ENCODE peak calls at places on chromosomes 6 and 20, in four cellular contexts. I is HCT116, R is IMR-90, Y is OCI-LY7. O is an unnamed sample.
A peak's percentile ranks its signal among the peaks of the same experiment; 100 is the strongest.

GRCh38 chr6:16229710-16230109 is 8.7 kb upstream of the GMPR start:
- DNase-seq in I (no peak), R (no peak), Y (no peak), O (no peak)

GRCh38 chr6:24188571-24188970 is 62.6 kb downstream of the NRSN1 start:
- DNase-seq in R (no peak), Y (no peak), I (no peak), O (no peak)

GRCh38 chr6:27468334-27468733 is 4.6 kb downstream of the ZNF184 start:
- DNase-seq in R (peak; percentile 77), Y (no peak), I (no peak), O (no peak)

GRCh38 chr6:117237561-117237960 is 27.8 kb upstream of the VGLL2 start:
- DNase-seq in Y (no peak), R (no peak), I (no peak), O (no peak)

GRCh38 chr6:7086488-7086887 is 21.3 kb upstream of the RREB1 start:
- DNase-seq in Y (no peak), R (peak; percentile 28), I (no peak), O (peak; percentile 68)

GRCh38 chr6:13743736-13744127 is 32.1 kb upstream of the RANBP9 start:
- DNase-seq in R (no peak), I (no peak), Y (no peak), O (no peak)

GRCh38 chr20:62896526-62896925 is 29.8 kb downstream of the DIDO1 start:
- DNase-seq in I (no peak), R (no peak), Y (no peak), O (no peak)

GRCh38 chr20:10313701-10314100 is 95.1 kb downstream of the SNAP25 start:
- DNase-seq in R (peak; percentile 20), I (no peak), Y (no peak), O (no peak)

GRCh38 chr6:116298968-116299367 is 19.2 kb upstream of the TSPYL1 start:
- DNase-seq in Y (no peak), R (no peak), I (no peak), O (no peak)

GRCh38 chr6:35922139-35922554 is 1.2 kb upstream of the SRPK1 start:
- DNase-seq in R (no peak), Y (peak; percentile 8), I (no peak), O (no peak)

GRCh38 chr6:54243699-54244098 is 64.5 kb upstream of the TINAG start:
- DNase-seq in I (no peak), R (no peak), Y (no peak), O (no peak)

GRCh38 chr6:113630738-113631535 is 226.2 kb upstream of the MARCKS start:
- DNase-seq in Y (peak; percentile 91), R (peak; percentile 86), I (no peak), O (peak; percentile 90)

GRCh38 chr6:19759117-19759880 is 77.9 kb upstream of the ID4 start:
- DNase-seq in R (peak; percentile 88), I (no peak), Y (no peak), O (no peak)

GRCh38 chr6:30554404-30554803 is 1.9 kb downstream of the GNL1 start:
- DNase-seq in Y (no peak), R (no peak), I (no peak), O (no peak)

GRCh38 chr6:160428069-160428430 is 79.9 kb downstream of the SLC22A3 start:
- DNase-seq in R (no peak), I (no peak), Y (no peak), O (no peak)

GRCh38 chr20:46229478-46229877 is 78.8 kb downstream of the CDH22 start:
- DNase-seq in R (no peak), Y (no peak), I (no peak), O (no peak)

GRCh38 chr6:31308050-31308844 is 36.4 kb upstream of the HLA-C start:
- DNase-seq in Y (peak; percentile 25), I (no peak), R (no peak), O (peak; percentile 67)

GRCh38 chr6:152401978-152402377 is 235.2 kb downstream of the SYNE1 start:
- DNase-seq in Y (no peak), R (peak; percentile 13), I (peak; percentile 29), O (no peak)

GRCh38 chr20:38250607-38251006 is 9.9 kb downstream of the KIAA1755 start:
- DNase-seq in Y (no peak), I (no peak), R (no peak), O (no peak)

GRCh38 chr6:42618686-42619085 is 54.9 kb downstream of the UBR2 start:
- DNase-seq in Y (no peak), R (peak; percentile 83), I (no peak), O (no peak)

GRCh38 chr6:161349886-161350285 is 76.0 kb upstream of the AGPAT4 start:
- DNase-seq in I (no peak), Y (no peak), R (no peak), O (no peak)

GRCh38 chr20:38243617-38244016 is 16.9 kb downstream of the KIAA1755 start:
- DNase-seq in Y (no peak), I (no peak), R (no peak), O (no peak)

GRCh38 chr6:90610671-90611542 is 24.0 kb upstream of the MAP3K7 start:
- DNase-seq in R (peak; percentile 4), Y (peak; percentile 56), I (no peak), O (peak; percentile 12)

GRCh38 chr6:5832621-5833107 is 174.1 kb downstream of the NRN1 start:
- DNase-seq in R (no peak), I (no peak), Y (peak; percentile 2), O (no peak)

GRCh38 chr20:32737371-32738223 is 5.7 kb downstream of the COMMD7 start:
- DNase-seq in R (peak; percentile 91), Y (no peak), I (no peak), O (no peak)

GRCh38 chr20:17643531-17644188 is 38.4 kb downstream of the RRBP1 start:
- DNase-seq in Y (peak; percentile 53), I (no peak), R (no peak), O (no peak)

GRCh38 chr20:50346372-50347347 is 156.0 kb downstream of the CEBPB start:
- DNase-seq in I (no peak), R (peak; percentile 92), Y (no peak), O (no peak)

DNA sequence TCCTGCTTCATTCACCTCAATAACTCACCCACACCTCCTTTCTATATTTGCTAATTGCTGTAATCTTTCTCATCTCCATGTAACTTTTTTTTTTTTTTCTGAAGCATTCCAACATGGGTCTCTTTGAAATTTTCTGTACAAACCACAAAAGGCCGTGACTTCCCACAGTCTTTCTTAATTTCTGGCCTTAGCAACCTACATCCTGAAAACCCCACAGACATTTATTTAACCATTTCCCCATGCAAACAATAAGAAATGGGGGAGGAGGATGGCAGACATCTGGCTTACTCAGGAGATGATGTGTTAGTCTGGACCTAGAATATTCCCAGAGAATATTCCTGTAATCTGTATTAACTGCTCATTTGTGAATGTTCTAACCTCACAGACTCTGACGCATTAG is 57.6 kb downstream of the MEP1A start:
- DNase-seq in R (no peak), I (no peak), Y (no peak), O (no peak)
- H3K4me2 ChIP-seq in R (no peak overlapping the region), I (no peak overlapping the region), Y (no peak overlapping the region), O (no peak overlapping the region)

GRCh38 chr6:136012948-136013347 is 161.4 kb downstream of the PDE7B start:
- DNase-seq in I (no peak), Y (no peak), R (peak; percentile 42), O (no peak)

GRCh38 chr6:136012198-136012884 is 160.8 kb downstream of the PDE7B start:
- DNase-seq in Y (no peak), R (peak; percentile 94), I (no peak), O (no peak)

GRCh38 chr6:136016228-136017225 is 165.0 kb downstream of the PDE7B start:
- DNase-seq in Y (no peak), R (no peak), I (no peak), O (no peak)

GRCh38 chr6:136015531-136015930 is 164.0 kb downstream of the PDE7B start:
- DNase-seq in I (no peak), R (peak; percentile 55), Y (no peak), O (no peak)

DNA sequence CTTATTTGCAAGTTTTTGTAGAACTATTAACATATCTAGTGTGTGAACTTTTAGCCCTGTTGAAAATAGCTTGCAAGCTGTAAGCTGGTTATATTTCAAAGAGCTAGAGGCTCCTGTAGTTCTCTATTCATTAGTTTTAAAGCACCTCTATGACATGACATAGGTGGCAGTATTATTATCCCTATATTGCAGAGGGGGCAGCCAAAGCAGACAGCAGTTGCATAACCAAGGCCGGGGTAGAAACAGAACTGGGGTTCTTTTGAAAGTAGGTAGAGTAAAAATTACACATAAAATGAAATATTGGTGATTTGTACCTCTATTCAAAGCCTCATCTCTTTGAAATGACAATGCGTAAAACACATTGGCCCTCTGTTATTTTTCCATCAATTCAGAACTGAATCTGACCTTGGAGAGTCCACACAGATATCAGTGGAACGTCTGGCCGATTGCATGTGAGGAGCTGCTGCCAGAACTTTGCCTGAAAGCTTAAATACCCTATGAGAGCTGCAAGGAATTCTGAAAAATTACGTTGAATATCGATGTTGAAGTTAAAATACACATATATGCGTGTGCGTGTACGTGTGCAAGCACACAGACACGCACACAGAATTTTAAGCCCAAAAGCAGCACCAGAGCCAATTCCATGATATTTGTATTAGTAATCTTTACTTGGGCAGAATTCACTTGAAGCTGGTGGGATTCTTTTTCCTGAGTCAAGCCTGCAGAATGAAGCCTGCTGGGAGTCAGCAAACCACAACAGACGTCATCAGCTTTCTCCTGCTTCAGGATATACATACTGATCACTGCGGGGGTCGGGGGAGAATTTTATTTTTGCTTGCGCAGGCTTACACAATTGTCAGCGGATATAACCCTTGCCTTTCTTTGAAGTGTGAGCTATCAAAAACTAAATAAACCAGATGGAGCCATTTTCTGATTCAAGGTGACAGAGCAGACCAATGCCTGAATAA is 163.2 kb downstream of the PDE7B start:
- DNase-seq in I (no peak), Y (no peak), R (peak; percentile 100), O (no peak)
- H3K4me1 ChIP-seq in I (no peaks in the 10 kb centered on the region), Y (no peaks in the 10 kb centered on the region), R (peaks cover 23% of the 10 kb centered on the region), O (no peaks in the 10 kb centered on the region)

DNA sequence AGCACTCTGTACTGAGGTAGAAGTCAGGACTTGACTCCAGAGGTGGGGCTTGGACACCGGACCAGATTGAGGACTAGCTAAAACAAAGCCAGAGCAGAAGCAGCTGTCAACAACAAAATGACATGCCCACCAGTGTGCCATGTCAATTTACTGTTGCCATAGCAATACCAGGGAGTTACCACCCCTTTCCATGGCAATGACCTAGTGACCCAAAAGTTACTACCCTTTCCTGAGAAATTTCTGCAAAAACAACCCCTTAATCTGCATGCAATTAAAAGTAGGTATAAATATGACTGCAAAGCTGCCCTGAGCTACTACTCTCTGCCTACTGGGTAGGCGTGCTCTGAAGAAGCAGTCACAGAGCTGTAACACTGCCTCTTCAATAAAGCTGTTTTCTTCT is 21.0 kb downstream of the MAP3K5 start:
- DNase-seq in I (no peak), Y (no peak), R (no peak), O (no peak)
- H3K4me2 ChIP-seq in I (no peak overlapping the region), Y (no peak overlapping the region), R (no peak overlapping the region), O (no peak overlapping the region)

GRCh38 chr6:169145476-169145875 is 108.2 kb downstream of the THBS2 start:
- DNase-seq in Y (no peak), I (no peak), R (peak; percentile 76), O (no peak)

GRCh38 chr6:169146536-169146935 is 107.1 kb downstream of the THBS2 start:
- DNase-seq in I (no peak), Y (no peak), R (no peak), O (no peak)

GRCh38 chr6:169141706-169142705 is 111.6 kb downstream of the THBS2 start:
- DNase-seq in Y (no peak), I (no peak), R (peak; percentile 46), O (no peak)

GRCh38 chr6:169145991-169146501 is 107.6 kb downstream of the THBS2 start:
- DNase-seq in I (no peak), Y (no peak), R (peak; percentile 59), O (no peak)

DNA sequence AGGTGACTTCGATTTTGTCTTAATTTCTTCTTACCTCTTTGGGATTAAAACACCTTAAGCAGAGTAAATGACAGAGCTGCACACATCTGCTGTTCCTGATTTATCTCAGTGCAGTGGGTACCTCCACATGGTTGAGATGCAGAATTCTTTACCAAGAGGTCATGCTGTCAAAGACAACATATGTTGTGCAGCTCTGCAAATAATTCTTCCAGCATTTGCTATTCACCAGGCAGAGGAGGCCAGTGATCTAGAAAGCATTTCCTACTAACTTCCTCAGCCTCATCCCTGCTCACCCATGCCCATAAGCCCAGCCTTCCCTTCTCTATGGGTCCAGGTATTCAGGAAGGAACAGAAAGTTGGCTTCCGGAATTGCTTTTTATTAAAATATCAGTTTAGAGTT is 109.3 kb downstream of the THBS2 start:
- DNase-seq in I (no peak), R (no peak), Y (no peak), O (no peak)
- H3K4me1 ChIP-seq in I (no peaks in the 10 kb centered on the region), R (peaks cover 23% of the 10 kb centered on the region), Y (no peaks in the 10 kb centered on the region), O (no peaks in the 10 kb centered on the region)

O was measured in MM.1S.